ENCODE peak calls at places on chromosome 1, in five cellular contexts. A is Panc1; P is effector memory CD4-positive, alpha-beta T cell; S is ovary; F is tibial nerve. U is an unnamed sample.
A peak's percentile ranks its signal among the peaks of the same experiment; 100 is the strongest.

GRCh38 chr1:103416681-103417318 is 108.7 kb upstream of the RNPC3 start:
- DNase-seq in A (no peak), P (no peak), S (no peak), F (no peak), U (no peak)

GRCh38 chr1:109634292-109634691 is 14.7 kb downstream of the AMPD2 start:
- DNase-seq in A (no peak), P (no peak), S (no peak), F (peak; percentile 2), U (no peak)

GRCh38 chr1:38284953-38285352 is 238.4 kb upstream of the POU3F1 start:
- DNase-seq in A (no peak), P (no peak), S (no peak), F (no peak), U (no peak)

GRCh38 chr1:205918955-205919746 is 24.1 kb downstream of the SLC26A9 start:
- DNase-seq in A (peak; percentile 69), P (peak; percentile 46), S (peak; percentile 75), F (peak; percentile 93), U (peak; percentile 51)

GRCh38 chr1:223844962-223845809 is 561 bp downstream of the TP53BP2 start:
- DNase-seq in A (no peak), P (peak; percentile 64), S (peak; percentile 83), F (peak; percentile 36), U (peak; percentile 65)

GRCh38 chr1:9490605-9491339 is 48.5 kb upstream of the SLC25A33 start:
- DNase-seq in A (peak; percentile 69), P (peak; percentile 74), S (peak; percentile 95), F (peak; percentile 98), U (peak; percentile 70)

GRCh38 chr1:56054959-56055358 is 524.4 kb downstream of the PLPP3 start:
- DNase-seq in A (no peak), P (no peak), S (no peak), F (no peak), U (no peak)

GRCh38 chr1:109508873-109509175 is 703 bp downstream of the AMIGO1 start:
- DNase-seq in A (no peak), P (no peak), S (no peak), F (no peak), U (no peak)

GRCh38 chr1:237562247-237562823 is 328.4 kb downstream of the ZP4 start:
- DNase-seq in A (peak; percentile 32), P (no peak), S (no peak), F (peak; percentile 7), U (peak; percentile 39)

GRCh38 chr1:241802849-241803248 is 45.2 kb upstream of the EXO1 start:
- DNase-seq in A (no peak), P (no peak), S (no peak), F (no peak), U (no peak)

GRCh38 chr1:57485643-57486042 is 61.8 kb upstream of the DAB1 start:
- DNase-seq in A (no peak), P (no peak), S (no peak), F (no peak), U (no peak)

GRCh38 chr1:247295274-247295684 is 36.4 kb downstream of the ZNF496 start:
- DNase-seq in A (no peak), P (no peak), S (no peak), F (no peak), U (no peak)

GRCh38 chr1:51348147-51348527 is 17.8 kb upstream of the TTC39A start:
- DNase-seq in A (no peak), P (no peak), S (no peak), F (no peak), U (no peak)

DNA sequence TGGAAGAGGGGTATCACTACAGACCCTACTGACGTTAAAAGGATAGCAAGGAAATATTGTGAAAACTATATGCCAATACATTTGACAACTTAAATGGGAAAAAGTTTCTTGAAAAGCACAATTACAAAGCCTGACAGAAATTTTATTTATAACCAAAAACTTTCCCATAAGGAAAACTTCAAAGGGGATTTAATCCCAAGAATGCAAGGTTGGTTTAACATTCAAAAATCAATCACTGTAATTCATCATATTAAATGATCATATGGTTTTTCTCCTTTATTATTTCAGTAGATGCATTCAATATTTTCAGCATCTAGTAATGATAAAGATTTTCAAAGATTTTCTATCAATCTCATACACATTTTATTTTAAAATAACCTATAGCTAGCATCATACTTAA is 13.3 kb downstream of the LRRC8C start:
- DNase-seq in A (no peak), P (no peak), S (no peak), F (no peak), U (no peak)
- H3K4me1 ChIP-seq in A (no peaks in the 10 kb centered on the region), P (peaks cover 22% of the 10 kb centered on the region), S (no peaks in the 10 kb centered on the region), F (no peaks in the 10 kb centered on the region), U (peaks cover 66% of the 10 kb centered on the region)

GRCh38 chr1:165078391-165078790 is 278.1 kb downstream of the LMX1A start:
- DNase-seq in A (no peak), P (no peak), S (no peak), F (no peak), U (no peak)
- H3K36me3 ChIP-seq in A (no peaks in the 10 kb centered on the region), P (no peaks in the 10 kb centered on the region), S (no peaks in the 10 kb centered on the region), F (no peaks in the 10 kb centered on the region), U (no peaks in the 10 kb centered on the region)

DNA sequence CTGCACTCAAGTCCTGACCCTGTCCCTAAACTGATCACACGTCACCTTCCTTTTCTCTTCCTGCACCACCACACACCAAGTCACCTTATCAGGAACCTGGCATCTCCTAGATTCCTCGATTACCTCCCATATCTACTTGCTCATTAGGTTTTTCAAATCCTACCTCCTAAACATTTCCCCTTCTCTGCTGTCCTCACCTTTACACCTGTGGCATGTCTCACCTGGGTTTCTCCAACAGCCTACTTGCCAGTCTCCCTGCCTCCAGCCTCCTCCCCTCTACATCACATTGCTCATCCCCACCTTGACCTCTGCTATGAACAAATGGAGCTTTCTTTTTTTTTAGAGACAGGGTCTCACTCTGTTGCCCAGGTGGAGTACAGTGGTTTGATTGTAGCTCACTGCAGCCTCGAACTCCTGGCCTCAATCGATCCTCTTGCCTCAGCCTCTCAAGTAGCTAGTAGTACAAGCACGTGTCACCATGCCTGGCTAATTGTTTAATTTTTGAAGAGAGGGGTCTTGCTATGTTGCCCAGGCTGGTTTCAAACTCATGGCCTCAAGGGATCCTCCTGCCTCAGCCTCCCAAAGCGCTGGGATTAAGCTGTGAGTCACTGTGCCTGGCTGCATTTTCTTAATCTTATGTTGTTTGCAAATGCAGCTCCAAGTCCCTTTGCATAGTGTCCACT is 6.4 kb downstream of the IGSF9 start:
- DNase-seq in A (no peak), P (no peak), S (no peak), F (no peak), U (no peak)
- H3K27me3 ChIP-seq in A (no peaks in the 10 kb centered on the region), P (peaks cover 4% of the 10 kb centered on the region), S (no peaks in the 10 kb centered on the region), F (peaks cover 27% of the 10 kb centered on the region), U (peaks cover 9% of the 10 kb centered on the region)

DNA sequence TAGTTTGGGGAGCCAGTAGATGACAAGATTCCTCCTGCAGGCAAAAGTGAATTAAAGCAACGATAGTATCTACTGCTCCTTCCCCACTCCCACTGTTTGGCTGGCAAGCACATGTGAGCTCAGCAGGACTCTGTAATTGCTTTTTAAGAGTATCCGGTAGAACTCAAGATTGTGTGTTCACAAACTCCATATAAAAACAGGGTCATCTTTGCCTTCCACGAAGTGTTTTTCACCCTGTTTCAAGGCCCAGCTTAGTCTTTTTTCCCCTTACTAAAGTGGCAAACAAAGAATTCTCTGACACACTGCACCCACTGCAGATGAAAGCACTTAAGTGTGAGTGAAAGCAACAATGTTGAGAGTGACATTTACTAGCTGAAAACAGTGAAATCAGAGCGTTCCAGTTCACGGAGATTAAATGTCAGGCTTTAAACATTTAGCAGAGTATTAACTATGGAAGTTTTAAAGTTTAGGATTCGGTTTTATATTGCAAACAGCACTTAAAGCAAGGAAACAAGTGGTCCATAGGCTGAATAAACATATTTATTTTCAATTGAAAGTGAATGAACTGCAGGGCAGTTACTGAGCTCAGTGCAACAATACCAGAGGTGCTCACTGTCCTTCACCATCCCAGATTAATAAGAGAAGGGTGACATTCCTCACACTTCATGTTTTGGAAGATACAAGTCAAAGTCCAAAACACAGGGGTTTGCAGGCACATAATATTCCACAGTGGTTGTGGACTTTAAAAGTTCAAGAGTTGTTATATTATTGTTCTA is 69.9 kb downstream of the ALG14 start:
- DNase-seq in A (no peak), P (no peak), S (peak; percentile 41), F (no peak), U (no peak)
- H3K4me1 ChIP-seq in A (no peaks in the 10 kb centered on the region), P (no peaks in the 10 kb centered on the region), S (peaks cover 5% of the 10 kb centered on the region), F (no peaks in the 10 kb centered on the region), U (no peaks in the 10 kb centered on the region)

DNA sequence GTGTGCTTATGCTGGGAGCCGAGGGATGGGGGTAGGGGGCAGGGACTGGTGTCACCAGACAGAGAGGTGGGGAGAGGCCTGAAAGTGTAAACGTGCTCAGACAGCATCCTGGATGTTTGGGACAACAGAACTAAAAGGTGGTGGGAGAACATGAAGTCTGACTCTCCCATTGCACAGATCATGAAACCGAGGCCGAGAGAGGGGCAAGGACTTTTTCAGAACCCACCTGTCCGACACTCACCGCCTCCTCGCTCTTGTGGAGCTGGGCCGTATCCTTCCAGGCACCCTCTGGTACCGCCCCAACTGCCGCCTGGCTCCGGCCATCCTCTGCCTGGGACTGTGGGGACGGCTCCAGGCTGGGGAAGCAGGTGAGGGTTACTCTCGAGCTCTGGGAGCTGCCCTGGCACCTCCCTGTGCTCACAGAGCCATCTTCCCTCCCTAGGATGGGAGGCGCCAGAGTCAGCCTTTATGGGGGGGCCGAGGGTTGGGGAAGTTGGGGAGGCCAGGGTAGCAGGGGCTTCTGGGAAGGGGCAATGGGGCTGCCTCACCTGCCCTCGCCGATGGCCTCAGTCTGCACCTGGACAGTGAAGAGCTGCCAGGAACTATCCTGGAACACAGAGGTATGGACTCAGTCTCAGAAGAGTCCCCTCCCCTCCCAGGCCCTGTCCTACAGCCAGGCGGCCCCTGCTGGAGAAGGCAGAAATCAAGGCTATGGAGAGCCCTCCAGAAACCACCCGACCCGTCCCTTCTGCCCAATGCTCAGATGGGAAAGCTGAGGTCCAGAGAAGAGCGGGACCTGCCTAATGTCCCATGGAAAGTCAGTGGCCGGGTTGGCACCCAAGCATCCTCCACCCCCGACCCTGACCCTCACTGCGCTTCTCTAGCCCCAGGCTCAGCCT is 7.0 kb downstream of the ATP13A2 start:
- DNase-seq in A (no peak), P (no peak), S (no peak), F (no peak), U (no peak)
- H3K36me3 ChIP-seq in A (no peaks in the 10 kb centered on the region), P (peaks cover 37% of the 10 kb centered on the region), S (no peaks in the 10 kb centered on the region), F (no peaks in the 10 kb centered on the region), U (peaks cover 23% of the 10 kb centered on the region)